ENCODE peak calls at places on chromosomes 7 and 10, in four cellular contexts. O is stimulated activated CD8-positive, alpha-beta memory T cell treated with anti-CD3 and anti-CD28 coated beads, Interleukin-2, amount 100 ng/mL, for 1 hour; T is NT2/D1; E is left cardiac atrium. G is an unnamed sample.
A peak's percentile ranks its signal among the peaks of the same experiment; 100 is the strongest.

GRCh38 chr7:134710854-134711624 is 64.4 kb downstream of the BPGM start:
- DNase-seq in E (no peak), T (peak; percentile 22), O (no peak), G (no peak)

GRCh38 chr7:47506716-47507354 is 75.1 kb downstream of the TNS3 start:
- DNase-seq in O (no peak), T (no peak), E (no peak), G (no peak)

GRCh38 chr7:106110885-106111670 is 1.0 kb downstream of the SYPL1 start:
- DNase-seq in T (no peak), O (no peak), E (no peak), G (no peak)

GRCh38 chr10:99297033-99297432 is 32.1 kb upstream of the CNNM1 start:
- DNase-seq in T (no peak), O (no peak), E (no peak), G (no peak)

GRCh38 chr7:45581271-45581780 is 7.2 kb downstream of the ADCY1 start:
- DNase-seq in O (no peak), T (no peak), E (no peak), G (no peak)

GRCh38 chr7:33807779-33808482 is 97.4 kb upstream of the BMPER start:
- DNase-seq in E (no peak), O (no peak), T (peak; percentile 43), G (no peak)

GRCh38 chr7:19133891-19134290 is 11.3 kb downstream of the FERD3L start:
- DNase-seq in E (no peak), O (no peak), T (no peak), G (no peak)

GRCh38 chr10:128979405-128979804 is 487.6 kb upstream of the MGMT start:
- DNase-seq in E (no peak), T (no peak), O (no peak), G (no peak)

GRCh38 chr7:4787947-4788626 is 12.7 kb downstream of the AP5Z1 start:
- DNase-seq in O (no peak), T (no peak), E (no peak), G (no peak)

GRCh38 chr10:88471909-88472308 is 111.2 kb downstream of the RNLS start:
- DNase-seq in T (peak; percentile 1), O (no peak), E (no peak), G (no peak)

GRCh38 chr7:71784180-71784579 is 628.0 kb downstream of the CALN1 start:
- DNase-seq in E (no peak), O (no peak), T (peak; percentile 61), G (no peak)